ENCODE peak calls at places on chromosomes 1 and 21, in five cellular contexts. H, R, U, O and E are unnamed samples.

GRCh38 chr1:204513117-204513716 is 3.0 kb upstream of the MDM4 start:
- DNase-seq in U (peak), R (no peak), H (no peak), O (no peak), E (no peak)

GRCh38 chr1:159012495-159012894 is 2.8 kb downstream of the IFI16 start:
- DNase-seq in U (no peak), O (peak), R (no peak), H (no peak), E (no peak)

GRCh38 chr21:42164064-42164789 is 54.7 kb upstream of the ABCG1 start:
- DNase-seq in O (peak), U (peak), H (no peak), R (peak), E (no peak)

GRCh38 chr1:241716915-241717651 is 65.0 kb downstream of the WDR64 start:
- DNase-seq in O (peak), H (no peak), U (no peak), R (no peak), E (no peak)

GRCh38 chr1:33330906-33331305 is 10.0 kb upstream of the A3GALT2 start:
- DNase-seq in O (no peak), H (no peak), R (no peak), U (no peak), E (no peak)

GRCh38 chr1:163821679-163822078 is 499.9 kb downstream of the NUF2 start:
- DNase-seq in U (no peak), H (no peak), R (no peak), O (no peak), E (no peak)

GRCh38 chr1:220544901-220545303 is 17.0 kb downstream of the MARK1 start:
- DNase-seq in R (peak), U (no peak), O (no peak), H (no peak), E (no peak)

GRCh38 chr1:16978589-16979474 is 1.6 kb downstream of the MFAP2 start:
- DNase-seq in U (no peak), O (no peak), R (no peak), H (peak), E (no peak)

GRCh38 chr1:206036661-206037455 is 13.2 kb upstream of the CTSE start:
- DNase-seq in R (no peak), H (no peak), U (no peak), O (no peak), E (no peak)

GRCh38 chr1:160795951-160796383 is at the start of gene LY9:
- DNase-seq in U (peak), R (no peak), O (no peak), H (no peak), E (no peak)

GRCh38 chr1:208047975-208048374 is 137.1 kb upstream of the CD34 start:
- DNase-seq in O (no peak), H (no peak), U (no peak), R (no peak), E (no peak)

GRCh38 chr1:170445096-170445495 is 86.9 kb upstream of the GORAB start:
- DNase-seq in O (peak), R (no peak), U (no peak), H (peak), E (no peak)

GRCh38 chr1:201659576-201659975 is 120.6 kb downstream of the NAV1 start:
- DNase-seq in O (no peak), H (no peak), U (no peak), R (no peak), E (no peak)

GRCh38 chr1:223081181-223081994 is 61.7 kb downstream of the TLR5 start:
- DNase-seq in H (peak), R (peak), U (peak), O (peak), E (peak)

GRCh38 chr1:229383188-229383587 is 40.3 kb upstream of the CCSAP start:
- DNase-seq in H (no peak), R (no peak), O (no peak), U (no peak), E (no peak)

GRCh38 chr21:45104560-45104959 is 30.2 kb downstream of the ADARB1 start:
- DNase-seq in O (peak), H (no peak), U (no peak), R (no peak), E (no peak)

GRCh38 chr21:45105906-45106485 is 31.6 kb downstream of the ADARB1 start:
- DNase-seq in U (no peak), R (no peak), O (no peak), H (no peak), E (no peak)

GRCh38 chr21:45100866-45101265 is 26.5 kb downstream of the ADARB1 start:
- DNase-seq in H (no peak), U (no peak), O (no peak), R (no peak), E (no peak)

GRCh38 chr21:45103966-45104520 is 29.7 kb downstream of the ADARB1 start:
- DNase-seq in O (no peak), H (no peak), R (no peak), U (no peak), E (no peak)

GRCh38 chr21:45102391-45102932 is 28.1 kb downstream of the ADARB1 start:
- DNase-seq in U (no peak), O (peak), H (peak), R (peak), E (no peak)
- TF ChIP-seq CTCF in U (peak), O (peak), H (peak), R (no peak), E (no peak)

DNA sequence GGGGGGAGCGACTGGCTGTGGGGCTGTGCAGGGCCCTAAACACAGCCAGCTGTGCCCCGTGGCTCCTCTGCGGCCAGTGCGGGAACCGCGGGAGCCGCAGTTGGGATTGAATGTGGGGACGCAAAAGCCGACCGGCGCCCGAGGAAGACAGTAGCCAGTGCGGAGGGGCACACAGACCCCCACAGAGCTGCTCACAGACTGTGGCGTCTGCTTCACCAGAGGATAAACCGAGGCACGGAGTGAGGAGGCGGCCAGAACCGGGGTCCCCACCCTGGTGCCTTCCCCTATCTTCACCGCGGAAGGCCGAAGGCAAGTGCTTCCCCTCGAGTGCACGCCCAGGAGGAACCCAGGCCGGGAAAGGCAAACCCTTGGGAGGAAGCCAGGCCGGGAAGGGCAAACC is 8.7 kb upstream of the TMEM52 start:
- DNase-seq in O (no peak), R (no peak), H (no peak), U (no peak), E (no peak)
- TF ChIP-seq CTCF in O (no peak), R (no peak), H (no peak), U (no peak), E (no peak)

GRCh38 chr1:183414365-183414764 is 3.8 kb downstream of the NMNAT2 start:
- DNase-seq in R (no peak), H (no peak), U (no peak), O (no peak), E (no peak)

GRCh38 chr1:183417691-183418491 is at the start of gene NMNAT2:
- DNase-seq in U (no peak), O (no peak), H (no peak), R (peak), E (no peak)

GRCh38 chr1:183418696-183419095 is 516 bp upstream of the NMNAT2 start:
- DNase-seq in H (no peak), U (no peak), O (no peak), R (no peak), E (no peak)

GRCh38 chr1:183419399-183419798 is 1.2 kb upstream of the NMNAT2 start:
- DNase-seq in R (no peak), H (no peak), O (no peak), U (no peak), E (no peak)

DNA sequence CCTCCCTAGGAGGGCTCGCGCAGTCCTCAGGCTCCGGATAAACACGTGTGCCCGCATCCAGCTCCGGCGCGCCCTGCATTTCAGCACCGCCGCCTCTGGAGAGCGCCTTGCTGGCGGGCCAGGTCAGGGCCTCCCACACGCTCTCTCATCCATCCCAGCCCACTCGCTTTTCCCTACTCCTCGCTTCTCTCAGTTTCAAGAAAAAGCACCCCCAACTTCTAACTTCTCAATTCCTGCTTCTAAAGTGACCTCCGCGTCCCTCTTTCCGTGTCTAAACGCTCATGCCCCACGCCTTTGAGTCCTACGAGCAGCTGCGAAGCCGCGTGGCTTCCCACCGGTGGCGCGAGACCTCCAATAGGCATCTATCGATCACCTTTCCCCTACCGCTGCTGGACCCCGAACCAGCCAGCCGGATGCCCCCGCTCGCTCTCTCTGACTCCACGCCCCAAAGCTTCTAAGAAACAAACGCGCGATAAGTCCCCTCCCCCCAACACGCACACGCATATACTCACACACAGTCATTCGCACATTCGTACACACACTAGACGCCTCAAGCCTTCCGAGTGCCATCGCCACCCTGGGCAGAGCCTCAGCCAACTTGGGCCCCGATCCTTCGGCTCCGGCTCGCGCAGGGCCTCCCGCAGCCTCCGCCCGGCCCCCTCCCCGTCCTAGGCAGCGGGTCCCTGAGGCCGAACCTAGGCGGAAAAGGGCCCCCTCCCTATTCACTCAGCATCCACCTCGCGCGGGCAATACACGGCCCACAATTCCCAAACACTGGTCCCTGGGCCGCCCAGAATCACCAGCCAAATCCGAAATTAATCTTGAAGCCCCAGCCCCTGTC is 1.1 kb downstream of the NMNAT2 start:
- DNase-seq in H (no peak), O (peak), U (peak), R (peak), E (peak)
- TF ChIP-seq CTCF in H (no peak), O (no peak), U (no peak), R (no peak), E (no peak)

GRCh38 chr21:46346296-46347202 is 22.6 kb downstream of the PCNT start:
- DNase-seq in U (no peak), O (no peak), R (no peak), H (no peak), E (no peak)

GRCh38 chr21:46345861-46346260 is 21.9 kb downstream of the PCNT start:
- DNase-seq in R (no peak), U (no peak), O (no peak), H (no peak), E (no peak)

GRCh38 chr21:46347203-46347550 is 23.2 kb downstream of the PCNT start:
- DNase-seq in H (no peak), R (no peak), O (no peak), U (no peak), E (no peak)

GRCh38 chr21:46349134-46349760 is 25.3 kb downstream of the PCNT start:
- DNase-seq in R (no peak), H (no peak), O (no peak), U (no peak), E (no peak)

GRCh38 chr21:46347791-46348381 is 23.9 kb downstream of the PCNT start:
- DNase-seq in O (no peak), H (no peak), U (no peak), R (no peak), E (no peak)
- TF ChIP-seq CTCF in O (no peak), H (no peak), U (no peak), R (peak), E (no peak)

GRCh38 chr1:14424325-14425000 is 174.0 kb upstream of the KAZN start:
- DNase-seq in O (no peak), H (no peak), R (no peak), U (no peak), E (no peak)
- TF ChIP-seq CTCF in O (no peak), H (no peak), R (no peak), U (no peak), E (no peak)

DNA sequence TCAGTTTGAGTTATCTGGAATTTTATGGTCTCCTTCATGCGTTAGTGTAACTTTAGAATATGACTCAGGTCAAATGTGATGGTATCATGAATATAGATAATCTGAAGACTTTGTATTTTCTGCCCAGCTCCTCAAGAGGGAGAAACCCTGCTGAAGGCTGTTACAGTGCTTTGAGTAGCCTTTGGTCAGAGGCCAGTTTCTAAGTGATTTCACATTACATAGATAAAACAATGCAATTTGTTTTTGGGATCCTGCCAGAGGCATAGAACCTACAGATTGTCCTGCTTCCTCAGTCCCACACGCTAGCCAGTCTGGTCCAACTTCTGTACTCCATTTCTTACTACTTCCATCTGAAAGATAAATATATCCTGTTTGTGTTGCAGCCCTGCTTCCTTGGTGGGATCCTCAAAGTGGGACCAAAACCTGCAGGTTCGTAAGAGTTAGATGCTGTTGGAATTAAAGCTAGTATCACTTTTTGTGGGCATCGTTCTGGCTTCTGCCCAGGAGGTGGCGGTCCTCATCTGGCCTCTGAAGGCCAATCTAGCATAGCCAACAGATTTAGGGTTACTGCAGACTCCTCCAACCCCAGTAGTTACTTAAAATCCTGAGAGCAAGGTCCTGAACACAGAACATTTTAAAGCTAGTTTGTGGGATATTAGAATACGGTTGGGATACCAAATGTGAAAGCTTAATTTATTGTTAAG is 645.8 kb upstream of the USP24 start:
- DNase-seq in R (peak), O (no peak), H (no peak), U (no peak), E (no peak)
- TF ChIP-seq CTCF in R (peak), O (no peak), H (no peak), U (no peak), E (no peak)

GRCh38 chr1:180631766-180632325 is at the start of gene XPR1:
- DNase-seq in R (peak), U (peak), O (peak), H (peak), E (peak)
- TF ChIP-seq CTCF in R (peak), U (peak), O (peak), H (no peak), E (no peak)